ENCODE peak calls at places on chromosomes 6 and 20, in seven cellular contexts. X is stimulated activated CD4-positive, alpha-beta T cell treated with anti-CD3 and anti-CD28 coated beads, TNF-alpha, amount 100 ng/mL, for 48 hours; O is GM04504; R is endothelial cell; Q is effector CD4-positive, alpha-beta T cell; J is NCI-H1092 treated with DMSO at 0.1 percent for 48 hours; Y is H9. K is an unnamed sample.

GRCh38 chr20:46144626-46145025 is 26.5 kb downstream of the CD40 start:
- DNase-seq in X (no peak), O (no peak), R (no peak), Q (no peak), J (no peak), Y (no peak), K (no peak)

GRCh38 chr6:53956068-53956711 is 155.1 kb upstream of the MLIP start:
- DNase-seq in X (no peak), O (peak; percentile 36), R (peak; percentile 73), Q (no peak), J (peak; percentile 47), Y (peak; percentile 88), K (peak; percentile 86)

GRCh38 chr6:159880412-159880811 is 10.4 kb upstream of the MAS1 start:
- DNase-seq in X (no peak), O (no peak), R (no peak), Q (no peak), J (peak; percentile 73), Y (no peak), K (peak; percentile 86)

GRCh38 chr6:22921831-22922230 is 352.5 kb downstream of the HDGFL1 start:
- DNase-seq in X (no peak), O (no peak), R (no peak), Q (no peak), J (no peak), Y (peak; percentile 30), K (no peak)

GRCh38 chr6:13427346-13427745 is 60.1 kb downstream of the GFOD1 start:
- DNase-seq in X (no peak), O (no peak), R (no peak), Q (no peak), J (no peak), Y (no peak), K (no peak)

GRCh38 chr6:106897580-106897979 is 76.9 kb downstream of the CD24 start:
- DNase-seq in X (no peak), O (no peak), R (no peak), Q (no peak), J (no peak), Y (no peak), K (no peak)

GRCh38 chr20:62051166-62051900 is 14.3 kb downstream of the TAF4 start:
- DNase-seq in X (no peak), O (no peak), R (no peak), Q (no peak), J (no peak), Y (no peak), K (no peak)

GRCh38 chr6:41429506-41430504 is 94.4 kb downstream of the NCR2 start:
- DNase-seq in X (no peak), O (no peak), R (no peak), Q (no peak), J (no peak), Y (no peak), K (no peak)

GRCh38 chr20:45833883-45834796 is 541 bp downstream of the SNX21 start:
- DNase-seq in X (peak; percentile 14), O (no peak), R (peak; percentile 70), Q (no peak), J (peak; percentile 46), Y (peak; percentile 89), K (peak; percentile 28)

GRCh38 chr20:36497856-36498255 is 43.5 kb upstream of the MYL9 start:
- DNase-seq in X (no peak), O (no peak), R (no peak), Q (no peak), J (no peak), Y (no peak), K (no peak)

GRCh38 chr6:3855866-3856265 is 6.7 kb downstream of the FAM50B start:
- DNase-seq in X (no peak), O (no peak), R (no peak), Q (no peak), J (no peak), Y (no peak), K (no peak)

GRCh38 chr6:34384305-34385153 is 7.9 kb downstream of the NUDT3 start:
- DNase-seq in X (no peak), O (no peak), R (no peak), Q (no peak), J (no peak), Y (no peak), K (no peak)

GRCh38 chr6:141675957-141676356 is 456.8 kb upstream of the GJE1 start:
- DNase-seq in X (no peak), O (no peak), R (no peak), Q (no peak), J (peak; percentile 17), Y (no peak), K (peak; percentile 37)

GRCh38 chr20:51372176-51372803 is 170.2 kb downstream of the NFATC2 start:
- DNase-seq in X (peak; percentile 48), O (peak; percentile 40), R (peak; percentile 75), Q (peak; percentile 53), J (peak; percentile 58), Y (peak; percentile 86), K (peak; percentile 50)

GRCh38 chr6:44128020-44128917 is 915 bp downstream of the TMEM63B start:
- DNase-seq in X (no peak), O (no peak), R (peak; percentile 57), Q (no peak), J (peak; percentile 47), Y (peak; percentile 48), K (no peak)

GRCh38 chr20:15030826-15031225 is 693.4 kb upstream of the FLRT3 start:
- DNase-seq in X (no peak), O (no peak), R (no peak), Q (no peak), J (no peak), Y (no peak), K (no peak)

GRCh38 chr6:22145823-22146379 is 150.9 kb downstream of the PRL start:
- DNase-seq in X (no peak), O (peak; percentile 14), R (peak; percentile 10), Q (no peak), J (peak; percentile 63), Y (peak; percentile 61), K (peak; percentile 13)

GRCh38 chr20:61953037-61953788 is 112.5 kb downstream of the TAF4 start:
- DNase-seq in X (no peak), O (no peak), R (peak; percentile 1), Q (no peak), J (no peak), Y (no peak), K (no peak)

GRCh38 chr6:121868191-121868590 is 432.7 kb downstream of the GJA1 start:
- DNase-seq in X (no peak), O (no peak), R (no peak), Q (no peak), J (no peak), Y (no peak), K (no peak)

GRCh38 chr6:26400626-26401025 is 1.4 kb upstream of the BTN3A1 start:
- DNase-seq in X (no peak), O (no peak), R (no peak), Q (no peak), J (no peak), Y (no peak), K (no peak)

GRCh38 chr20:17875981-17876385 is 92.6 kb downstream of the SNX5 start:
- DNase-seq in X (no peak), O (no peak), R (no peak), Q (no peak), J (no peak), Y (peak; percentile 66), K (no peak)